ENCODE peak calls at places on chromosomes 1 and 21, in five cellular contexts. R, I, W, T and U are unnamed samples.

GRCh38 chr1:236142358-236143103 is at the start of gene GPR137B:
- DNase-seq in R (peak; percentile 59), T (peak; percentile 39), W (peak; percentile 95), I (no peak), U (peak; percentile 59)

GRCh38 chr1:184915463-184916080 is 58.7 kb downstream of the NIBAN1 start:
- DNase-seq in R (no peak), T (no peak), W (no peak), I (no peak), U (no peak)

GRCh38 chr1:203996126-203996525 is 76.8 kb upstream of the SOX13 start:
- DNase-seq in I (no peak), R (no peak), W (no peak), T (no peak), U (no peak)

GRCh38 chr1:205247130-205247921 is 19.6 kb downstream of the TMCC2 start:
- DNase-seq in T (no peak), W (no peak), R (no peak), I (no peak), U (no peak)

GRCh38 chr1:184300446-184300845 is 86.4 kb upstream of the C1orf21 start:
- DNase-seq in W (no peak), R (no peak), I (no peak), T (no peak), U (no peak)

GRCh38 chr1:94068831-94069648 is 51.9 kb downstream of the ABCA4 start:
- DNase-seq in W (no peak), I (no peak), T (no peak), R (no peak), U (no peak)

GRCh38 chr1:226638001-226638601 is 89.5 kb downstream of the STUM start:
- DNase-seq in I (no peak), R (no peak), T (no peak), W (no peak), U (no peak)

GRCh38 chr1:8431028-8431427 is 113.1 kb downstream of the SLC45A1 start:
- DNase-seq in T (peak; percentile 16), I (no peak), R (peak; percentile 26), W (no peak), U (no peak)

GRCh38 chr1:198696211-198696610 is 57.4 kb downstream of the PTPRC start:
- DNase-seq in W (no peak), T (no peak), R (no peak), I (no peak), U (no peak)

GRCh38 chr21:33650929-33651505 is 8.7 kb downstream of the ITSN1 start:
- DNase-seq in I (no peak), R (no peak), T (no peak), W (no peak), U (no peak)

GRCh38 chr1:241615043-241615974 is 24.9 kb downstream of the CHML start:
- DNase-seq in T (no peak), I (no peak), R (no peak), W (no peak), U (no peak)

GRCh38 chr1:56576880-56577858 is 2.2 kb downstream of the PLPP3 start:
- DNase-seq in R (no peak), W (peak; percentile 42), I (no peak), T (no peak), U (no peak)

GRCh38 chr1:209896346-209896745 is 41.7 kb upstream of the SYT14 start:
- DNase-seq in T (no peak), I (no peak), W (no peak), R (no peak), U (no peak)

GRCh38 chr1:19028110-19028509 is 71.6 kb upstream of the IFFO2 start:
- DNase-seq in W (no peak), R (no peak), T (no peak), I (no peak), U (no peak)

GRCh38 chr1:110719908-110720307 is 45.2 kb upstream of the KCNA3 start:
- DNase-seq in I (no peak), T (no peak), R (no peak), W (no peak), U (no peak)

GRCh38 chr1:205438213-205439158 is 16.6 kb upstream of the LEMD1 start:
- DNase-seq in T (no peak), W (no peak), I (peak; percentile 89), R (no peak), U (no peak)